ENCODE peak calls at places on chromosomes 6 and 20, in eight cellular contexts. N, F, R, T, U, S, G and C are unnamed samples.
A peak's percentile ranks its signal among the peaks of the same experiment; 100 is the strongest.

GRCh38 chr20:16927031-16927430 is 178.9 kb downstream of the OTOR start:
- DNase-seq in S (no peak), T (no peak), U (no peak), R (no peak), G (no peak), N (no peak), F (no peak), C (no peak)

GRCh38 chr20:20463933-20464374 is 96.0 kb downstream of the INSM1 start:
- DNase-seq in U (no peak), T (peak; percentile 77), R (no peak), N (peak; percentile 84), F (no peak), S (no peak), G (no peak), C (no peak)

GRCh38 chr6:133502451-133503259 is 261.5 kb downstream of the EYA4 start:
- DNase-seq in F (peak; percentile 91), N (no peak), R (no peak), G (no peak), S (peak; percentile 90), U (no peak), T (peak; percentile 96), C (no peak)

GRCh38 chr6:5516036-5516435 is 254.7 kb downstream of the FARS2 start:
- DNase-seq in F (no peak), S (no peak), T (no peak), U (no peak), N (no peak), R (no peak), G (no peak), C (no peak)

GRCh38 chr6:9128970-9129369 is 693.6 kb upstream of the SLC35B3 start:
- DNase-seq in G (no peak), R (no peak), T (no peak), S (no peak), N (no peak), U (no peak), F (no peak), C (no peak)

GRCh38 chr6:159201336-159201735 is 32.1 kb downstream of the FNDC1 start:
- DNase-seq in R (no peak), G (no peak), T (no peak), U (no peak), N (peak; percentile 10), F (no peak), S (no peak), C (no peak)

GRCh38 chr6:70524721-70525286 is 41.9 kb upstream of the SDHAF4 start:
- DNase-seq in G (no peak), N (no peak), F (no peak), U (no peak), R (no peak), T (no peak), S (no peak), C (no peak)

GRCh38 chr6:14930366-14930989 is 315.4 kb upstream of the JARID2 start:
- DNase-seq in G (no peak), U (no peak), T (no peak), R (no peak), F (no peak), N (no peak), S (no peak), C (no peak)

GRCh38 chr6:82775361-82775760 is 290.3 kb downstream of the UBE3D start:
- DNase-seq in T (no peak), N (no peak), S (peak; percentile 4), R (no peak), F (no peak), G (no peak), U (no peak), C (no peak)

GRCh38 chr6:105359419-105360366 is 43.2 kb downstream of the PREP start:
- DNase-seq in R (no peak), U (no peak), S (peak; percentile 62), T (peak; percentile 88), F (peak; percentile 85), G (no peak), N (no peak), C (no peak)

GRCh38 chr6:30990422-30991086 is 7.0 kb downstream of the MUC21 start:
- DNase-seq in N (no peak), R (no peak), G (no peak), S (no peak), F (no peak), U (no peak), T (no peak), C (no peak)

GRCh38 chr6:37631295-37631694 is 66.4 kb downstream of the MDGA1 start:
- DNase-seq in F (no peak), G (no peak), S (no peak), T (no peak), N (no peak), U (no peak), R (no peak), C (no peak)

GRCh38 chr6:116611020-116611419 is 5.3 kb upstream of the RSPH4A start:
- DNase-seq in N (no peak), F (no peak), T (no peak), G (no peak), R (no peak), S (no peak), U (no peak), C (no peak)

GRCh38 chr20:17562804-17563305 is 7.0 kb upstream of the DSTN start:
- DNase-seq in N (no peak), R (no peak), F (peak; percentile 55), S (peak; percentile 36), U (no peak), T (peak; percentile 76), G (no peak), C (no peak)

GRCh38 chr6:144379356-144379755 is 94.2 kb downstream of the UTRN start:
- DNase-seq in F (peak; percentile 47), N (no peak), T (peak; percentile 48), S (no peak), R (no peak), G (no peak), U (no peak), C (no peak)

GRCh38 chr20:2379511-2380229 is 1.0 kb upstream of the TGM6 start:
- DNase-seq in R (no peak), G (no peak), U (no peak), F (no peak), S (no peak), N (no peak), T (no peak), C (no peak)

GRCh38 chr6:44004625-44005506 is 122.4 kb downstream of the MRPL14 start:
- DNase-seq in R (no peak), N (no peak), F (no peak), U (no peak), G (no peak), T (no peak), S (no peak), C (peak; percentile 23)

GRCh38 chr20:10047427-10047826 is 12.6 kb downstream of the ANKEF1 start:
- DNase-seq in T (no peak), U (no peak), F (no peak), S (no peak), N (no peak), R (no peak), G (no peak), C (peak; percentile 34)

GRCh38 chr20:45012682-45013302 is 46.5 kb downstream of the STK4 start:
- DNase-seq in T (peak; percentile 51), R (no peak), G (no peak), S (no peak), N (no peak), U (no peak), F (no peak), C (no peak)

GRCh38 chr6:161444464-161444863 is 170.6 kb upstream of the AGPAT4 start:
- DNase-seq in R (no peak), N (peak; percentile 73), T (peak; percentile 76), G (no peak), U (no peak), F (no peak), S (no peak), C (peak; percentile 49)

GRCh38 chr20:37714973-37715657 is 21.3 kb downstream of the CTNNBL1 start:
- DNase-seq in S (no peak), G (no peak), F (no peak), T (peak; percentile 43), R (no peak), N (no peak), U (peak; percentile 87), C (no peak)

GRCh38 chr6:14851286-14851685 is 394.6 kb upstream of the JARID2 start:
- DNase-seq in G (no peak), T (no peak), S (no peak), N (no peak), U (no peak), F (no peak), R (no peak), C (no peak)

GRCh38 chr6:100283288-100283687 is 181.4 kb downstream of the SIM1 start:
- DNase-seq in R (no peak), F (peak; percentile 82), S (peak; percentile 10), U (no peak), G (no peak), T (peak; percentile 65), N (no peak), C (no peak)

GRCh38 chr6:27053738-27054137 is 193.8 kb upstream of the PRSS16 start:
- DNase-seq in F (no peak), N (no peak), G (no peak), S (no peak), U (no peak), R (no peak), T (no peak), C (no peak)

GRCh38 chr6:111761783-111762312 is 111.4 kb downstream of the FYN start:
- DNase-seq in U (no peak), T (peak; percentile 82), R (no peak), S (no peak), G (peak; percentile 64), F (peak; percentile 69), N (no peak), C (no peak)

GRCh38 chr6:139754898-139755754 is 380.7 kb upstream of the CITED2 start:
- DNase-seq in R (no peak), U (no peak), F (no peak), S (no peak), G (no peak), N (no peak), T (no peak), C (no peak)

GRCh38 chr6:35585688-35586087 is 73.0 kb upstream of the TULP1 start:
- DNase-seq in F (no peak), R (no peak), N (no peak), G (no peak), U (no peak), S (no peak), T (no peak), C (no peak)